ENCODE peak calls at places on chromosomes 16 and 17, in six cellular contexts. Z is choroid plexus epithelial cell, I is fibroblast of lung, Q is adipocyte, B is PC-3, O is lower lobe of right lung. T is an unnamed sample.

GRCh38 chr17:69192754-69193153 is 35.9 kb downstream of the ABCA10 start:
- DNase-seq in Z (no peak), I (no peak), Q (no peak), B (no peak), O (no peak), T (no peak)

GRCh38 chr17:79192503-79193500 is 118.2 kb downstream of the ENGASE start:
- DNase-seq in Z (peak; percentile 39), I (peak; percentile 23), Q (peak; percentile 61), B (peak; percentile 48), O (no peak), T (peak; percentile 41)

GRCh38 chr17:81029859-81030258 is 5.1 kb upstream of the BAIAP2 start:
- DNase-seq in Z (no peak), I (no peak), Q (no peak), B (no peak), O (peak; percentile 47), T (no peak)

GRCh38 chr17:31699281-31699680 is 159.8 kb downstream of the COPRS start:
- DNase-seq in Z (no peak), I (peak; percentile 46), Q (no peak), B (peak; percentile 8), O (no peak), T (no peak)

GRCh38 chr17:30095507-30096244 is 20.9 kb upstream of the NSRP1 start:
- DNase-seq in Z (peak; percentile 90), I (peak; percentile 80), Q (peak; percentile 91), B (peak; percentile 74), O (no peak), T (peak; percentile 89)

GRCh38 chr17:66829386-66829864 is 5.5 kb upstream of the CACNG5 start:
- DNase-seq in Z (peak; percentile 84), I (peak; percentile 68), Q (peak; percentile 85), B (peak; percentile 77), O (no peak), T (peak; percentile 77)

GRCh38 chr17:57999496-58000017 is 7.5 kb downstream of the SRSF1 start:
- DNase-seq in Z (peak; percentile 89), I (peak; percentile 58), Q (peak; percentile 92), B (peak; percentile 93), O (no peak), T (peak; percentile 89)

GRCh38 chr17:49280918-49281317 is 50.3 kb upstream of the PHOSPHO1 start:
- DNase-seq in Z (no peak), I (no peak), Q (no peak), B (no peak), O (no peak), T (no peak)

GRCh38 chr17:3385869-3386816 is at the start of gene OR3A2:
- DNase-seq in Z (no peak), I (no peak), Q (no peak), B (no peak), O (no peak), T (no peak)

GRCh38 chr16:48022496-48022895 is 133.3 kb downstream of the ABCC12 start:
- DNase-seq in Z (no peak), I (no peak), Q (no peak), B (no peak), O (no peak), T (no peak)

GRCh38 chr17:62680541-62681052 is 53.1 kb downstream of the MRC2 start:
- DNase-seq in Z (no peak), I (no peak), Q (no peak), B (no peak), O (peak; percentile 38), T (no peak)

GRCh38 chr16:27232061-27232841 is 28.9 kb downstream of the KDM8 start:
- DNase-seq in Z (no peak), I (peak; percentile 32), Q (no peak), B (no peak), O (peak; percentile 50), T (no peak)

GRCh38 chr16:22326771-22327445 is 29.7 kb downstream of the POLR3E start:
- DNase-seq in Z (no peak), I (no peak), Q (no peak), B (no peak), O (no peak), T (no peak)

GRCh38 chr16:73285336-73285735 is 237.4 kb upstream of the ZFHX3 start:
- DNase-seq in Z (no peak), I (no peak), Q (peak; percentile 26), B (no peak), O (no peak), T (no peak)

GRCh38 chr16:31709181-31709580 is 164.4 kb upstream of the ZNF267 start:
- DNase-seq in Z (no peak), I (no peak), Q (no peak), B (no peak), O (no peak), T (no peak)

GRCh38 chr16:22320572-22321339 is 23.5 kb downstream of the POLR3E start:
- DNase-seq in Z (no peak), I (no peak), Q (no peak), B (no peak), O (no peak), T (no peak)

GRCh38 chr17:61862105-61862574 is 1.2 kb downstream of the BRIP1 start:
- DNase-seq in Z (peak; percentile 41), I (peak; percentile 57), Q (peak; percentile 10), B (peak; percentile 81), O (no peak), T (no peak)

GRCh38 chr17:83203073-83203471 is 123.7 kb downstream of the METRNL start:
- DNase-seq in Z (peak; percentile 96), I (peak; percentile 91), Q (peak; percentile 94), B (no peak), O (peak; percentile 82), T (peak; percentile 92)

GRCh38 chr16:6122401-6122800 is 1024.8 kb upstream of the EEF2KMT start:
- DNase-seq in Z (no peak), I (no peak), Q (no peak), B (no peak), O (no peak), T (no peak)

GRCh38 chr17:10698116-10698818 is 873 bp downstream of the ADPRM start:
- DNase-seq in Z (peak; percentile 59), I (peak; percentile 18), Q (peak; percentile 58), B (peak; percentile 3), O (no peak), T (peak; percentile 59)

GRCh38 chr17:70375406-70375805 is 206.1 kb downstream of the KCNJ2 start:
- DNase-seq in Z (no peak), I (no peak), Q (no peak), B (no peak), O (no peak), T (no peak)

GRCh38 chr16:70395345-70395901 is 43.5 kb downstream of the ST3GAL2 start:
- DNase-seq in Z (peak; percentile 59), I (peak; percentile 23), Q (peak; percentile 41), B (peak; percentile 40), O (peak; percentile 85), T (peak; percentile 57)

GRCh38 chr17:18182978-18183333 is 672 bp upstream of the ALKBH5 start:
- DNase-seq in Z (no peak), I (peak; percentile 80), Q (peak; percentile 94), B (peak; percentile 80), O (peak; percentile 93), T (no peak)

GRCh38 chr16:86259499-86259898 is 250.8 kb upstream of the FOXF1 start:
- DNase-seq in Z (no peak), I (no peak), Q (no peak), B (no peak), O (no peak), T (no peak)

GRCh38 chr16:5604770-5605169 is 507.2 kb upstream of the EEF2KMT start:
- DNase-seq in Z (no peak), I (no peak), Q (no peak), B (peak; percentile 15), O (no peak), T (peak; percentile 1)

GRCh38 chr17:50558091-50558490 is 2.4 kb upstream of the CACNA1G start:
- DNase-seq in Z (no peak), I (no peak), Q (no peak), B (no peak), O (no peak), T (no peak)

GRCh38 chr17:50558955-50559614 is 1.4 kb upstream of the CACNA1G start:
- DNase-seq in Z (no peak), I (no peak), Q (no peak), B (no peak), O (peak; percentile 69), T (no peak)

GRCh38 chr17:50557265-50558029 is 3.1 kb upstream of the CACNA1G start:
- DNase-seq in Z (no peak), I (no peak), Q (no peak), B (no peak), O (no peak), T (no peak)

GRCh38 chr17:50559674-50560184 is 786 bp upstream of the CACNA1G start:
- DNase-seq in Z (peak; percentile 38), I (peak; percentile 31), Q (peak; percentile 77), B (peak; percentile 35), O (peak; percentile 68), T (peak; percentile 55)

DNA sequence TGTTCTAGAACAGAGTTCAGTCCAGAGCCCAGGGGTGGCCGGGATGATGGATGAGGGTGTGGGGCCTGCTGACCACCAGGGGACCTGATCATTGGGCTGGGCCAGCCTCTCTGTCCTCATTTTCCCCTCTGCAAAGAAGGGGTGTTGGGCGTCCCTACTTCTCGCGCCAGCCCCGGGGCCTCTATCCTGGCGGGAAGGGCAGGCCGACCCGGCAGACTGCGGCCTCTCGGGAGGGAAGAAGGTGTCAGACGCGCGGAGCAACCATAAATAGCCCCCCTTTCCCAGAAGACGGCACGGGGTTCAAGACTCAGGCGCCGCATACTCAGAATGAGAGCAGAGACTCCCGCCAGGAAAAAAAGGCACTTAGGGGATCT is 1.9 kb upstream of the CACNA1G start:
- DNase-seq in Z (no peak), I (no peak), Q (no peak), B (no peak), O (no peak), T (no peak)
- H3K4me3 ChIP-seq in Z (no peak overlapping the region), I (no peak overlapping the region), Q (no peak overlapping the region), B (no peak overlapping the region), O (peak overlapping the region; percentile 55), T (no peak overlapping the region)

GRCh38 chr17:74860999-74861553 is 1.4 kb upstream of the GRIN2C start:
- DNase-seq in Z (no peak), I (no peak), Q (no peak), B (no peak), O (no peak), T (no peak)
- H3K4me3 ChIP-seq in Z (no peak overlapping the region), I (no peak overlapping the region), Q (no peak overlapping the region), B (no peak overlapping the region), O (peak overlapping the region; percentile 28), T (no peak overlapping the region)

GRCh38 chr17:75088902-75089417 is 1.2 kb downstream of the SLC16A5 start:
- DNase-seq in Z (peak; percentile 48), I (peak; percentile 36), Q (no peak), B (peak; percentile 65), O (no peak), T (no peak)

GRCh38 chr17:75091855-75092327 is 4.1 kb downstream of the SLC16A5 start:
- DNase-seq in Z (no peak), I (no peak), Q (no peak), B (no peak), O (no peak), T (no peak)

GRCh38 chr17:75088465-75088895 is 726 bp downstream of the SLC16A5 start:
- DNase-seq in Z (no peak), I (no peak), Q (no peak), B (no peak), O (no peak), T (no peak)

GRCh38 chr17:75093543-75094158 is 5.9 kb downstream of the SLC16A5 start:
- DNase-seq in Z (no peak), I (no peak), Q (no peak), B (no peak), O (peak; percentile 59), T (no peak)

GRCh38 chr17:75090871-75091854 is 3.4 kb downstream of the SLC16A5 start:
- DNase-seq in Z (no peak), I (no peak), Q (no peak), B (no peak), O (no peak), T (no peak)
- H3K4me3 ChIP-seq in Z (no peak overlapping the region), I (no peak overlapping the region), Q (no peak overlapping the region), B (no peak overlapping the region), O (peak overlapping the region; percentile 30), T (no peak overlapping the region)

GRCh38 chr17:5364696-5365095 is 54.8 kb downstream of the NUP88 start:
- DNase-seq in Z (no peak), I (no peak), Q (no peak), B (no peak), O (no peak), T (no peak)
- H3K4me3 ChIP-seq in Z (no peak overlapping the region), I (no peak overlapping the region), Q (no peak overlapping the region), B (no peak overlapping the region), O (no peak overlapping the region), T (no peak overlapping the region)

T was measured in cardiac fibroblast.